ENCODE peak calls at places on chromosome 11, in six cellular contexts. E, Q, O, J, D and Y are unnamed samples.
A peak's percentile ranks its signal among the peaks of the same experiment; 100 is the strongest.

GRCh38 chr11:25734592-25735211 is 597.2 kb upstream of the ANO3 start:
- DNase-seq in E (no peak), Q (no peak), O (peak; percentile 54), J (peak; percentile 5), D (peak; percentile 49), Y (peak; percentile 45)

GRCh38 chr11:134266841-134267251 is 9.3 kb upstream of the GLB1L3 start:
- DNase-seq in E (no peak), Q (no peak), O (peak; percentile 45), J (no peak), D (no peak), Y (no peak)

GRCh38 chr11:37657645-37658044 is 1059.6 kb upstream of the RAG2 start:
- DNase-seq in E (no peak), Q (no peak), O (peak; percentile 19), J (no peak), D (peak; percentile 33), Y (no peak)

GRCh38 chr11:45754261-45754709 is 50.7 kb upstream of the SLC35C1 start:
- DNase-seq in E (no peak), Q (no peak), O (peak; percentile 29), J (no peak), D (no peak), Y (peak; percentile 67)

GRCh38 chr11:77617892-77618291 is 19.7 kb downstream of the CLNS1A start:
- DNase-seq in E (no peak), Q (no peak), O (peak; percentile 22), J (no peak), D (no peak), Y (no peak)

GRCh38 chr11:62324738-62325556 is 12.3 kb upstream of the ASRGL1 start:
- DNase-seq in E (peak; percentile 46), Q (peak; percentile 55), O (peak; percentile 12), J (peak; percentile 62), D (peak; percentile 40), Y (peak; percentile 50)

GRCh38 chr11:65777821-65778361 is 2.9 kb downstream of the AP5B1 start:
- DNase-seq in E (no peak), Q (no peak), O (no peak), J (no peak), D (no peak), Y (peak; percentile 5)

GRCh38 chr11:108698844-108699642 is 34.2 kb downstream of the DDX10 start:
- DNase-seq in E (no peak), Q (no peak), O (no peak), J (no peak), D (no peak), Y (no peak)

GRCh38 chr11:128548655-128549255 is 38.6 kb downstream of the ETS1 start:
- DNase-seq in E (peak; percentile 35), Q (no peak), O (peak; percentile 76), J (no peak), D (no peak), Y (peak; percentile 61)

GRCh38 chr11:1979607-1980006 is 18.0 kb downstream of the H19 start:
- DNase-seq in E (no peak), Q (no peak), O (no peak), J (no peak), D (no peak), Y (no peak)

GRCh38 chr11:71462726-71463125 is 9.7 kb downstream of the NADSYN1 start:
- DNase-seq in E (no peak), Q (no peak), O (no peak), J (no peak), D (no peak), Y (no peak)